ENCODE peak calls at places on chromosomes 7 and 10, in four cellular contexts. Y, R, K and C are unnamed samples.

GRCh38 chr10:79070611-79071534 is 2.1 kb downstream of the ZMIZ1 start:
- DNase-seq in Y (peak; percentile 85), R (peak; percentile 90), K (no peak), C (no peak)

GRCh38 chr10:22429146-22429545 is 83.8 kb downstream of the SPAG6 start:
- DNase-seq in Y (no peak), R (no peak), K (no peak), C (no peak)

GRCh38 chr7:82675396-82675795 is 231.8 kb upstream of the CACNA2D1 start:
- DNase-seq in Y (no peak), R (no peak), K (no peak), C (no peak)

GRCh38 chr10:116186273-116186672 is 86.7 kb downstream of the GFRA1 start:
- DNase-seq in Y (no peak), R (no peak), K (no peak), C (no peak)

GRCh38 chr7:82816272-82816671 is 346.4 kb downstream of the PCLO start:
- DNase-seq in Y (no peak), R (no peak), K (no peak), C (no peak)

GRCh38 chr10:30415613-30416012 is 18.4 kb upstream of the MAP3K8 start:
- DNase-seq in Y (no peak), R (no peak), K (no peak), C (no peak)

GRCh38 chr10:12875100-12875499 is 126.4 kb downstream of the CCDC3 start:
- DNase-seq in Y (no peak), R (no peak), K (no peak), C (no peak)

GRCh38 chr10:59880976-59881510 is 25.3 kb downstream of the CCDC6 start:
- DNase-seq in Y (no peak), R (no peak), K (peak; percentile 82), C (peak; percentile 58)

GRCh38 chr10:129932996-129933395 is 31.1 kb downstream of the EBF3 start:
- DNase-seq in Y (no peak), R (no peak), K (no peak), C (no peak)

GRCh38 chr10:80171248-80171660 is 34.1 kb downstream of the ANXA11 start:
- DNase-seq in Y (no peak), R (no peak), K (no peak), C (no peak)

GRCh38 chr7:141291541-141291940 is 217.7 kb downstream of the TMEM178B start:
- DNase-seq in Y (no peak), R (no peak), K (no peak), C (no peak)

GRCh38 chr7:74343281-74344127 is 54.3 kb downstream of the CLIP2 start:
- DNase-seq in Y (peak; percentile 71), R (no peak), K (no peak), C (peak; percentile 50)

GRCh38 chr7:130994378-130995115 is 260.5 kb upstream of the KLF14 start:
- DNase-seq in Y (no peak), R (no peak), K (no peak), C (no peak)

GRCh38 chr10:103833731-103834365 is 21.5 kb downstream of the SH3PXD2A start:
- DNase-seq in Y (peak; percentile 76), R (peak; percentile 88), K (no peak), C (peak; percentile 10)

DNA sequence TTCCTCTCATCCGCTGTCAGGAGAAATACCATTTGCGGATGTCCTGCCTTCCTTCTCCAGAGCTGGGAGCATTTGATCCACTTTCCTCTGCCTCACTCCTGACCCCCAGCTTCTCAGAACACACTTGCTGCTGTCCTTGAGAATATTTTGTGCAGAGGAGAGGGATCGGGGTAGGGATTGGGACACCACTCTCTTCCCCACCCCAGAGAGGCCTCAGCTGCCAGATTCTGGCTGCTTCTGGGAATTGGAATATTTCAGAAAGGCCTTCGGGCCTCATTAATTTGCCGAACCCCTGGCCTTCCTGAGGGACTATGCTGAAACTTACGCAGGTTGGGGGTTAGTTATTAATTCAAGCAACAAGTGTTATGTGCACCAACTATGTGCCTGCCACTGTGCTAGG is 96.9 kb downstream of the C10orf105 start:
- DNase-seq in Y (no peak), R (no peak), K (no peak), C (no peak)
- TF ChIP-seq POLR2AphosphoS2 in Y (no peak), R (no peak), K (no peak), C (no peak)

GRCh38 chr10:43386549-43386948 is 15.1 kb downstream of the FXYD4 start:
- DNase-seq in Y (no peak), R (no peak), K (no peak), C (no peak)

GRCh38 chr10:43386981-43387677 is 15.7 kb downstream of the FXYD4 start:
- DNase-seq in Y (no peak), R (no peak), K (no peak), C (no peak)

GRCh38 chr10:43383204-43383971 is 12.0 kb downstream of the FXYD4 start:
- DNase-seq in Y (no peak), R (no peak), K (no peak), C (no peak)

GRCh38 chr10:43385412-43386004 is 14.1 kb downstream of the FXYD4 start:
- DNase-seq in Y (no peak), R (no peak), K (no peak), C (no peak)

GRCh38 chr10:43384252-43385221 is 13.1 kb downstream of the FXYD4 start:
- DNase-seq in Y (peak; percentile 21), R (no peak), K (no peak), C (no peak)
- TF ChIP-seq ESRRA in Y (no peak), R (no peak), K (no peak), C (no peak)

GRCh38 chr7:3042301-3042700 is 1.4 kb downstream of the CARD11 start:
- DNase-seq in Y (no peak), R (no peak), K (no peak), C (no peak)

GRCh38 chr7:3042861-3043489 is 692 bp downstream of the CARD11 start:
- DNase-seq in Y (no peak), R (no peak), K (no peak), C (peak; percentile 71)

GRCh38 chr7:3039787-3040186 is 3.9 kb downstream of the CARD11 start:
- DNase-seq in Y (no peak), R (no peak), K (no peak), C (no peak)

DNA sequence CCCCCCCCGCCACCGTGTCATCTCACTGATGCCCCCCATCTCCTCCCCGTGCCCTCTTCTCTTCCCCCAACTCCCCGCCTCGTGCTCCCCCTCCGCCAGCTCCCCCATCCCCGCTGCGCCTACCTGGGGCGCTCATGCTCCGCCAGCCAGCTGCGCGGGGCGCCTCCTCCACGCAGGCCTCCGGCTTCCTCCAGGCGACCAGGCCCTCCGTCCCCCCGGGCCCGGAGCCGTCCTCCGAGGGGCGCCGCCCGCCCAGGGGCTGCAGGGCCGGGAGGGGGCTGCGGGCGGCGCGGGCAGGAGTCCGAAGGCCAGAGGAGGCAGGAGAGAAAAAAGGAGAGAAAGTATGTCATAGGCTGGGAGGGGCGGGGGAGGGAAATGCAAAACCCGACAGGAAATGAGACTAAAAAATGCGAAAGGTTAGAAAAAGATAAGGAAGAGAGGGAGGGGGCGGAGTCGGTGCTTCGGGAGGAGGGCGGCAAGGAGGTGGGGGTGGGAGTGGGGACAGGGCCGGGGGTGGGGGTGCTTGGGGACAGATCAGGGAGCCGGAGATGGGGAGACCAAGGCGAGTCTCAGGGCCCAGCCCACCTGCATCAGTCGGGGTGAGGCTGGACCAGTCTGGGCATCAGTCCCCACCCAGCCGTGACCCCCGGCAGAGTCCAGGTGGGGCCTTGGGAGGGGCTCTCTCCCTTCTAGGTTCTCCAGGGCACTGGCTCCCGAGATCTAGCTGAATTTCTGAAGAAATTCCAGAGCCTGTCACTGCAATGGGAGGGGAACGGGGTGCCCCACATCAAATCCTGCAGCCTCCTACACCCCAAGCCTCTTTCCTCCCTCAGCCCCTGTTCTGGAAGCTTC is at the start of gene CARD11:
- DNase-seq in Y (no peak), R (no peak), K (no peak), C (peak; percentile 83)
- TF ChIP-seq POLR2AphosphoS2 in Y (no peak), R (no peak), K (no peak), C (no peak)

GRCh38 chr7:149306854-149307253 is 44.9 kb downstream of the ZNF783 start:
- DNase-seq in Y (no peak), R (no peak), K (no peak), C (no peak)

GRCh38 chr7:149313981-149314380 is 52.0 kb downstream of the ZNF783 start:
- DNase-seq in Y (no peak), R (no peak), K (no peak), C (no peak)

GRCh38 chr7:149310990-149311573 is 49.1 kb downstream of the ZNF783 start:
- DNase-seq in Y (no peak), R (no peak), K (no peak), C (peak; percentile 10)

GRCh38 chr7:149307775-149308501 is 45.9 kb downstream of the ZNF783 start:
- DNase-seq in Y (no peak), R (no peak), K (no peak), C (no peak)

GRCh38 chr7:149310113-149310836 is 48.3 kb downstream of the ZNF783 start:
- DNase-seq in Y (peak; percentile 88), R (peak; percentile 53), K (peak; percentile 36), C (peak; percentile 71)
- TF ChIP-seq ESRRA in Y (no peak), R (no peak), K (no peak), C (no peak)